ENCODE peak calls at places on chromosomes 12 and 14, in four cellular contexts. One of them, this sample, is unnamed.

GRCh38 chr12:51351913-51352532 is 5.5 kb upstream of the CELA1 start:
- DNase-seq in stimulated activated naive CD8-positive, alpha-beta T cell treated with anti-CD3 and anti-CD28 coated beads, Interleukin-15, Interleukin-2, amounts not matched to agents 100 U/mL and 50 U/mL, for 24 hours: peak; percentile 35
- DNase-seq in heart right ventricle: peak; percentile 17
- DNase-seq in mesothelial cell of epicardium: no peak
- DNase-seq in this sample: peak; percentile 60

GRCh38 chr14:95875831-95876768 is 532 bp upstream of the TUNAR start:
- DNase-seq in stimulated activated naive CD8-positive, alpha-beta T cell treated with anti-CD3 and anti-CD28 coated beads, Interleukin-15, Interleukin-2, amounts not matched to agents 100 U/mL and 50 U/mL, for 24 hours: no peak
- DNase-seq in mesothelial cell of epicardium: no peak
- DNase-seq in heart right ventricle: no peak
- DNase-seq in this sample: no peak

GRCh38 chr12:92506460-92506859 is 196.3 kb upstream of the PLEKHG7 start:
- DNase-seq in stimulated activated naive CD8-positive, alpha-beta T cell treated with anti-CD3 and anti-CD28 coated beads, Interleukin-15, Interleukin-2, amounts not matched to agents 100 U/mL and 50 U/mL, for 24 hours: no peak
- DNase-seq in mesothelial cell of epicardium: no peak
- DNase-seq in heart right ventricle: no peak
- DNase-seq in this sample: no peak

GRCh38 chr14:68779761-68780323 is 13.0 kb downstream of the ZFP36L1 start:
- DNase-seq in heart right ventricle: no peak
- DNase-seq in mesothelial cell of epicardium: no peak
- DNase-seq in stimulated activated naive CD8-positive, alpha-beta T cell treated with anti-CD3 and anti-CD28 coated beads, Interleukin-15, Interleukin-2, amounts not matched to agents 100 U/mL and 50 U/mL, for 24 hours: peak; percentile 52
- DNase-seq in this sample: peak; percentile 97

GRCh38 chr12:84637926-84638325 is 274.7 kb downstream of the SLC6A15 start:
- DNase-seq in mesothelial cell of epicardium: no peak
- DNase-seq in heart right ventricle: no peak
- DNase-seq in stimulated activated naive CD8-positive, alpha-beta T cell treated with anti-CD3 and anti-CD28 coated beads, Interleukin-15, Interleukin-2, amounts not matched to agents 100 U/mL and 50 U/mL, for 24 hours: no peak
- DNase-seq in this sample: peak; percentile 34

GRCh38 chr12:127893875-127894635 is 372.9 kb upstream of the TMEM132C start:
- DNase-seq in heart right ventricle: no peak
- DNase-seq in mesothelial cell of epicardium: no peak
- DNase-seq in stimulated activated naive CD8-positive, alpha-beta T cell treated with anti-CD3 and anti-CD28 coated beads, Interleukin-15, Interleukin-2, amounts not matched to agents 100 U/mL and 50 U/mL, for 24 hours: no peak
- DNase-seq in this sample: no peak

GRCh38 chr12:82461851-82462250 is 103.5 kb downstream of the METTL25 start:
- DNase-seq in mesothelial cell of epicardium: no peak
- DNase-seq in heart right ventricle: no peak
- DNase-seq in stimulated activated naive CD8-positive, alpha-beta T cell treated with anti-CD3 and anti-CD28 coated beads, Interleukin-15, Interleukin-2, amounts not matched to agents 100 U/mL and 50 U/mL, for 24 hours: no peak
- DNase-seq in this sample: no peak

GRCh38 chr14:80208426-80208950 is 2.8 kb downstream of the DIO2 start:
- DNase-seq in heart right ventricle: no peak
- DNase-seq in mesothelial cell of epicardium: no peak
- DNase-seq in stimulated activated naive CD8-positive, alpha-beta T cell treated with anti-CD3 and anti-CD28 coated beads, Interleukin-15, Interleukin-2, amounts not matched to agents 100 U/mL and 50 U/mL, for 24 hours: no peak
- DNase-seq in this sample: no peak

GRCh38 chr12:117900561-117900960 is 68.2 kb downstream of the KSR2 start:
- DNase-seq in heart right ventricle: no peak
- DNase-seq in stimulated activated naive CD8-positive, alpha-beta T cell treated with anti-CD3 and anti-CD28 coated beads, Interleukin-15, Interleukin-2, amounts not matched to agents 100 U/mL and 50 U/mL, for 24 hours: no peak
- DNase-seq in mesothelial cell of epicardium: no peak
- DNase-seq in this sample: peak; percentile 68

GRCh38 chr12:101209319-101210302 is at the start of gene SLC5A8:
- DNase-seq in mesothelial cell of epicardium: no peak
- DNase-seq in stimulated activated naive CD8-positive, alpha-beta T cell treated with anti-CD3 and anti-CD28 coated beads, Interleukin-15, Interleukin-2, amounts not matched to agents 100 U/mL and 50 U/mL, for 24 hours: no peak
- DNase-seq in heart right ventricle: no peak
- DNase-seq in this sample: no peak

GRCh38 chr12:128672428-128672827 is 151.3 kb downstream of the SLC15A4 start:
- DNase-seq in mesothelial cell of epicardium: no peak
- DNase-seq in stimulated activated naive CD8-positive, alpha-beta T cell treated with anti-CD3 and anti-CD28 coated beads, Interleukin-15, Interleukin-2, amounts not matched to agents 100 U/mL and 50 U/mL, for 24 hours: no peak
- DNase-seq in heart right ventricle: no peak
- DNase-seq in this sample: no peak

GRCh38 chr12:72081787-72082186 is 143.1 kb downstream of the TPH2 start:
- DNase-seq in heart right ventricle: no peak
- DNase-seq in mesothelial cell of epicardium: no peak
- DNase-seq in stimulated activated naive CD8-positive, alpha-beta T cell treated with anti-CD3 and anti-CD28 coated beads, Interleukin-15, Interleukin-2, amounts not matched to agents 100 U/mL and 50 U/mL, for 24 hours: no peak
- DNase-seq in this sample: no peak

GRCh38 chr14:31927348-31927826 is 149.7 kb upstream of the ARHGAP5 start:
- DNase-seq in stimulated activated naive CD8-positive, alpha-beta T cell treated with anti-CD3 and anti-CD28 coated beads, Interleukin-15, Interleukin-2, amounts not matched to agents 100 U/mL and 50 U/mL, for 24 hours: no peak
- DNase-seq in heart right ventricle: peak; percentile 44
- DNase-seq in mesothelial cell of epicardium: no peak
- DNase-seq in this sample: peak; percentile 95

GRCh38 chr12:120229071-120229582 is 28.2 kb upstream of the RPLP0 start:
- DNase-seq in stimulated activated naive CD8-positive, alpha-beta T cell treated with anti-CD3 and anti-CD28 coated beads, Interleukin-15, Interleukin-2, amounts not matched to agents 100 U/mL and 50 U/mL, for 24 hours: no peak
- DNase-seq in mesothelial cell of epicardium: peak; percentile 82
- DNase-seq in heart right ventricle: peak; percentile 24
- DNase-seq in this sample: no peak

GRCh38 chr14:92514844-92515509 is 1.4 kb downstream of the RIN3 start:
- DNase-seq in mesothelial cell of epicardium: no peak
- DNase-seq in stimulated activated naive CD8-positive, alpha-beta T cell treated with anti-CD3 and anti-CD28 coated beads, Interleukin-15, Interleukin-2, amounts not matched to agents 100 U/mL and 50 U/mL, for 24 hours: no peak
- DNase-seq in heart right ventricle: no peak
- DNase-seq in this sample: no peak

GRCh38 chr12:120720234-120720968 is 5.2 kb upstream of the ACADS start:
- DNase-seq in stimulated activated naive CD8-positive, alpha-beta T cell treated with anti-CD3 and anti-CD28 coated beads, Interleukin-15, Interleukin-2, amounts not matched to agents 100 U/mL and 50 U/mL, for 24 hours: no peak
- DNase-seq in mesothelial cell of epicardium: no peak
- DNase-seq in heart right ventricle: no peak
- DNase-seq in this sample: peak; percentile 71

GRCh38 chr14:75604979-75605825 is 26.8 kb downstream of the FLVCR2 start:
- DNase-seq in stimulated activated naive CD8-positive, alpha-beta T cell treated with anti-CD3 and anti-CD28 coated beads, Interleukin-15, Interleukin-2, amounts not matched to agents 100 U/mL and 50 U/mL, for 24 hours: no peak
- DNase-seq in heart right ventricle: peak; percentile 59
- DNase-seq in mesothelial cell of epicardium: no peak
- DNase-seq in this sample: peak; percentile 7

GRCh38 chr14:76135722-76136121 is 16.0 kb upstream of the GPATCH2L start:
- DNase-seq in stimulated activated naive CD8-positive, alpha-beta T cell treated with anti-CD3 and anti-CD28 coated beads, Interleukin-15, Interleukin-2, amounts not matched to agents 100 U/mL and 50 U/mL, for 24 hours: no peak
- DNase-seq in heart right ventricle: no peak
- DNase-seq in mesothelial cell of epicardium: no peak
- DNase-seq in this sample: no peak

GRCh38 chr12:77118696-77119095 is 53.3 kb upstream of the E2F7 start:
- DNase-seq in heart right ventricle: no peak
- DNase-seq in stimulated activated naive CD8-positive, alpha-beta T cell treated with anti-CD3 and anti-CD28 coated beads, Interleukin-15, Interleukin-2, amounts not matched to agents 100 U/mL and 50 U/mL, for 24 hours: no peak
- DNase-seq in mesothelial cell of epicardium: no peak
- DNase-seq in this sample: peak; percentile 41

GRCh38 chr14:41925409-41925808 is 318.7 kb downstream of the LRFN5 start:
- DNase-seq in stimulated activated naive CD8-positive, alpha-beta T cell treated with anti-CD3 and anti-CD28 coated beads, Interleukin-15, Interleukin-2, amounts not matched to agents 100 U/mL and 50 U/mL, for 24 hours: no peak
- DNase-seq in mesothelial cell of epicardium: no peak
- DNase-seq in heart right ventricle: no peak
- DNase-seq in this sample: peak; percentile 2